ENCODE peak calls at places on chromosomes 2 and 18, in nine cellular contexts. L is iris pigment epithelial cell; N is tibial artery; G is activated CD8-positive, alpha-beta memory T cell treated with anti-CD3 and anti-CD28 coated beads, Interleukin-2, amount 10 ng/mL, durations not matched to agents 7 days and 5 days; Z is EH; B is NK-92 treated with Interleukin-12 subunit alpha and Interleukin-12 subunit beta, amount 100 ng/mL, for 24 hours; V is stimulated activated CD8-positive, alpha-beta memory T cell treated with anti-CD3 and anti-CD28 coated beads, Interleukin-15, amount 100 ng/mL, for 24 hours; W is EL; J is mucosa of gallbladder. D is an unnamed sample.

GRCh38 chr2:140247451-140248205 is 1467.4 kb upstream of the NXPH2 start:
- DNase-seq in V (no peak), L (peak; percentile 26), G (no peak), W (no peak), Z (no peak), B (no peak), N (peak; percentile 24), J (no peak), D (no peak)

GRCh38 chr18:44536619-44537018 is 144.1 kb upstream of the SETBP1 start:
- DNase-seq in Z (no peak), W (no peak), V (no peak), B (no peak), G (no peak), J (no peak), N (no peak), L (no peak), D (no peak)

GRCh38 chr2:170766693-170767092 is 3.5 kb upstream of the ERICH2 start:
- DNase-seq in G (no peak), Z (no peak), V (no peak), N (no peak), J (no peak), L (no peak), B (no peak), W (no peak), D (no peak)

GRCh38 chr2:109164739-109165221 is 35.8 kb downstream of the SH3RF3 start:
- DNase-seq in L (peak; percentile 41), B (no peak), N (peak; percentile 73), W (peak; percentile 83), Z (peak; percentile 95), G (no peak), V (no peak), J (no peak), D (peak; percentile 62)

GRCh38 chr2:73614997-73615396 is 27.2 kb downstream of the NAT8 start:
- DNase-seq in W (no peak), J (no peak), G (no peak), B (no peak), V (no peak), N (no peak), Z (no peak), L (no peak), D (no peak)

GRCh38 chr2:8525582-8526402 is 156.1 kb upstream of the ID2 start:
- DNase-seq in N (peak; percentile 79), L (peak; percentile 10), W (peak; percentile 5), B (no peak), V (no peak), J (peak; percentile 88), G (no peak), Z (peak; percentile 21), D (peak; percentile 74)

GRCh38 chr2:233289590-233290424 is 17.8 kb upstream of the SAG start:
- DNase-seq in J (no peak), B (no peak), G (no peak), V (no peak), Z (no peak), W (no peak), N (no peak), L (no peak), D (peak; percentile 8)

GRCh38 chr2:84957771-84958134 is 13.2 kb upstream of the KCMF1 start:
- DNase-seq in N (no peak), J (no peak), G (no peak), Z (no peak), B (no peak), W (no peak), V (no peak), L (no peak), D (no peak)

GRCh38 chr2:56540467-56540866 is 356.7 kb downstream of the CCDC85A start:
- DNase-seq in Z (no peak), B (no peak), V (no peak), L (no peak), G (no peak), J (no peak), W (no peak), N (no peak), D (no peak)

GRCh38 chr2:158043181-158043948 is 58.3 kb upstream of the UPP2 start:
- DNase-seq in B (no peak), J (no peak), V (no peak), N (no peak), Z (no peak), G (no peak), W (no peak), L (no peak), D (no peak)

GRCh38 chr2:79876430-79876829 is 363.6 kb downstream of the CTNNA2 start:
- DNase-seq in W (peak; percentile 11), N (no peak), L (peak; percentile 4), Z (peak; percentile 27), G (no peak), B (no peak), J (no peak), V (no peak), D (no peak)

GRCh38 chr2:19802088-19802806 is 99.5 kb downstream of the TTC32 start:
- DNase-seq in N (no peak), G (no peak), V (no peak), L (peak; percentile 62), B (no peak), Z (peak; percentile 70), W (peak; percentile 35), J (peak; percentile 26), D (no peak)

GRCh38 chr18:23719634-23720201 is 30.5 kb downstream of the LAMA3 start:
- DNase-seq in G (no peak), L (peak; percentile 95), V (no peak), J (no peak), Z (peak; percentile 100), W (peak; percentile 99), B (no peak), N (no peak), D (peak; percentile 54)

GRCh38 chr18:32431753-32432152 is 38.9 kb downstream of the GAREM1 start:
- DNase-seq in W (no peak), J (no peak), N (no peak), V (no peak), G (no peak), B (no peak), Z (no peak), L (no peak), D (no peak)

GRCh38 chr18:79611040-79611681 is 68.4 kb upstream of the CTDP1 start:
- DNase-seq in W (peak; percentile 68), J (no peak), L (peak; percentile 92), Z (peak; percentile 81), G (no peak), N (peak; percentile 19), V (no peak), B (no peak), D (no peak)

GRCh38 chr2:197952540-197953202 is 148.3 kb downstream of the PLCL1 start:
- DNase-seq in J (no peak), W (no peak), N (no peak), V (no peak), L (no peak), B (no peak), Z (no peak), G (no peak), D (no peak)

GRCh38 chr18:26549103-26549485 is 741 bp upstream of the KCTD1 start:
- DNase-seq in L (peak; percentile 65), J (no peak), V (no peak), Z (peak; percentile 56), N (peak; percentile 28), W (peak; percentile 59), B (no peak), G (no peak), D (no peak)

GRCh38 chr2:69724540-69725159 is 17.3 kb upstream of the ANXA4 start:
- DNase-seq in B (peak; percentile 68), Z (peak; percentile 79), N (peak; percentile 91), W (peak; percentile 74), L (peak; percentile 71), J (peak; percentile 90), V (peak; percentile 72), G (peak; percentile 90), D (peak; percentile 94)

GRCh38 chr2:163481515-163481914 is 254.3 kb downstream of the FIGN start:
- DNase-seq in N (no peak), W (no peak), Z (no peak), G (no peak), J (no peak), V (no peak), L (no peak), B (no peak), D (no peak)

GRCh38 chr2:128734521-128735295 is 416.0 kb upstream of the HS6ST1 start:
- DNase-seq in W (peak; percentile 10), B (no peak), J (no peak), Z (peak; percentile 29), V (no peak), L (peak; percentile 84), G (peak; percentile 51), N (no peak), D (peak; percentile 68)

GRCh38 chr2:16106619-16107018 is 166.3 kb downstream of the MYCN start:
- DNase-seq in V (no peak), N (no peak), G (no peak), L (no peak), W (no peak), B (no peak), Z (no peak), J (no peak), D (no peak)

GRCh38 chr2:4336855-4337254 is 633.5 kb downstream of the DCDC2C start:
- DNase-seq in N (no peak), J (no peak), Z (no peak), V (no peak), L (no peak), B (no peak), W (no peak), G (no peak), D (no peak)

GRCh38 chr2:195985731-195986130 is 82.9 kb downstream of the DNAH7 start:
- DNase-seq in J (no peak), L (no peak), Z (no peak), N (no peak), B (no peak), V (no peak), G (no peak), W (no peak), D (no peak)

GRCh38 chr2:216202602-216203250 is 93.6 kb downstream of the XRCC5 start:
- DNase-seq in Z (peak; percentile 59), G (no peak), W (no peak), V (no peak), N (no peak), J (no peak), B (no peak), L (no peak), D (no peak)

GRCh38 chr2:85914916-85915315 is 26.1 kb upstream of the ST3GAL5 start:
- DNase-seq in N (no peak), G (no peak), W (no peak), V (no peak), B (no peak), L (no peak), Z (no peak), J (no peak), D (no peak)

GRCh38 chr2:44200011-44200410 is 31.3 kb downstream of the PPM1B start:
- DNase-seq in B (no peak), Z (no peak), J (no peak), W (no peak), G (no peak), V (no peak), N (no peak), L (no peak), D (no peak)

GRCh38 chr18:12014976-12015696 is 33.8 kb downstream of the IMPA2 start:
- DNase-seq in J (no peak), B (no peak), G (no peak), W (no peak), N (no peak), L (no peak), V (no peak), Z (no peak), D (no peak)

GRCh38 chr18:64330161-64330560 is 181.3 kb upstream of the LINC00305 start:
- DNase-seq in G (no peak), J (no peak), B (no peak), L (no peak), Z (no peak), V (no peak), W (no peak), N (no peak), D (no peak)

GRCh38 chr2:62654423-62654791 is 51.1 kb upstream of the EHBP1 start:
- DNase-seq in V (no peak), N (no peak), Z (peak; percentile 69), J (no peak), B (no peak), L (peak; percentile 40), W (peak; percentile 67), G (no peak), D (no peak)

GRCh38 chr2:61640406-61640805 is 102.2 kb upstream of the XPO1 start:
- DNase-seq in W (peak; percentile 48), V (no peak), L (no peak), Z (peak; percentile 61), J (no peak), N (no peak), G (no peak), B (no peak), D (no peak)

GRCh38 chr2:64836566-64836965 is 152.6 kb upstream of the SLC1A4 start:
- DNase-seq in N (no peak), B (no peak), J (no peak), Z (no peak), G (no peak), V (no peak), L (no peak), W (no peak), D (no peak)

D was measured in adrenal gland.